ENCODE peak calls at places on chromosomes 5 and 9, in nine cellular contexts. C, I, F, K, L, V, W, Q and S are unnamed samples.

GRCh38 chr9:88905506-88905905 is 85.8 kb upstream of the S1PR3 start:
- DNase-seq in C (no peak), I (no peak), F (no peak), K (no peak), L (no peak), V (no peak), W (no peak), Q (no peak), S (no peak)

GRCh38 chr5:141705503-141705902 is 23.5 kb upstream of the ARAP3 start:
- DNase-seq in C (no peak), I (no peak), F (no peak), K (no peak), L (no peak), V (no peak), W (no peak), Q (no peak), S (no peak)

GRCh38 chr9:108180511-108180910 is 675.3 kb downstream of the ACTL7B start:
- DNase-seq in C (no peak), I (no peak), F (no peak), K (no peak), L (no peak), V (no peak), W (no peak), Q (no peak), S (no peak)

GRCh38 chr9:111356567-111357244 is 26.7 kb upstream of the OR2K2 start:
- DNase-seq in C (peak), I (no peak), F (no peak), K (no peak), L (no peak), V (peak), W (no peak), Q (peak), S (peak)

GRCh38 chr5:132830436-132831094 is at the start of gene SHROOM1:
- DNase-seq in C (peak), I (peak), F (peak), K (no peak), L (no peak), V (peak), W (peak), Q (peak), S (peak)

GRCh38 chr9:94780516-94780950 is 54.0 kb downstream of the AOPEP start:
- DNase-seq in C (no peak), I (no peak), F (peak), K (no peak), L (no peak), V (no peak), W (no peak), Q (no peak), S (no peak)

GRCh38 chr5:88889165-88890069 is 6.4 kb upstream of the MEF2C start:
- DNase-seq in C (no peak), I (peak), F (peak), K (no peak), L (no peak), V (no peak), W (peak), Q (no peak), S (peak)

GRCh38 chr5:131436081-131436480 is 172.2 kb downstream of the CDC42SE2 start:
- DNase-seq in C (no peak), I (no peak), F (no peak), K (no peak), L (no peak), V (no peak), W (no peak), Q (no peak), S (no peak)

GRCh38 chr5:138668981-138669380 is 84.2 kb upstream of the CTNNA1 start:
- DNase-seq in C (no peak), I (no peak), F (no peak), K (no peak), L (no peak), V (peak), W (no peak), Q (no peak), S (no peak)

GRCh38 chr5:39811381-39811780 is 386.6 kb upstream of the DAB2 start:
- DNase-seq in C (no peak), I (no peak), F (no peak), K (no peak), L (no peak), V (no peak), W (no peak), Q (no peak), S (no peak)

GRCh38 chr5:81164936-81165335 is 68.2 kb upstream of the CKMT2 start:
- DNase-seq in C (no peak), I (no peak), F (no peak), K (no peak), L (no peak), V (peak), W (no peak), Q (no peak), S (no peak)

GRCh38 chr9:130327070-130327780 is 61.7 kb downstream of the HMCN2 start:
- DNase-seq in C (no peak), I (peak), F (no peak), K (no peak), L (no peak), V (no peak), W (no peak), Q (no peak), S (no peak)

GRCh38 chr5:174358276-174358675 is 312.8 kb downstream of the NSG2 start:
- DNase-seq in C (no peak), I (no peak), F (no peak), K (no peak), L (no peak), V (no peak), W (no peak), Q (no peak), S (no peak)